ENCODE peak calls at places on chromosomes 1 and 21, in ten cellular contexts. A, I, W, G, O, Z, F, J, R and K are unnamed samples.

GRCh38 chr1:17401841-17402240 is 29.8 kb downstream of the PADI6 start:
- DNase-seq in F (no peak), O (no peak), I (no peak), R (no peak), Z (no peak), W (no peak), J (no peak), A (no peak), G (no peak), K (no peak)

GRCh38 chr1:47440849-47441170 is 3.0 kb downstream of the FOXD2 start:
- DNase-seq in F (no peak), A (no peak), I (no peak), W (no peak), O (no peak), R (no peak), Z (no peak), G (no peak), J (no peak), K (no peak)

GRCh38 chr21:25400427-25400826 is 206.9 kb downstream of the MRPL39 start:
- DNase-seq in F (no peak), R (no peak), J (no peak), W (no peak), Z (no peak), A (no peak), O (no peak), I (no peak), G (no peak), K (no peak)

GRCh38 chr1:186799689-186800054 is 29.1 kb upstream of the PLA2G4A start:
- DNase-seq in A (no peak), R (no peak), J (no peak), F (no peak), Z (no peak), W (no peak), G (no peak), I (no peak), O (no peak), K (no peak)

GRCh38 chr1:8016244-8017241 is 9.6 kb downstream of the ERRFI1 start:
- DNase-seq in A (no peak), I (no peak), O (peak; percentile 46), G (no peak), F (no peak), Z (no peak), J (no peak), R (no peak), W (no peak), K (no peak)

GRCh38 chr1:228955691-228956090 is 220.4 kb downstream of the RHOU start:
- DNase-seq in O (no peak), G (peak; percentile 10), J (no peak), I (no peak), F (no peak), A (no peak), W (no peak), Z (no peak), R (no peak), K (no peak)

GRCh38 chr1:172382406-172382805 is 38.1 kb upstream of the C1orf105 start:
- DNase-seq in O (no peak), J (no peak), I (no peak), F (no peak), A (no peak), R (no peak), W (no peak), Z (no peak), G (no peak), K (no peak)

GRCh38 chr1:165114022-165114888 is 242.3 kb downstream of the LMX1A start:
- DNase-seq in R (no peak), J (no peak), A (no peak), W (peak; percentile 71), G (no peak), I (peak; percentile 42), F (no peak), O (peak; percentile 60), Z (no peak), K (no peak)

GRCh38 chr1:164720329-164721036 is 161.5 kb downstream of the PBX1 start:
- DNase-seq in W (no peak), R (no peak), F (no peak), G (no peak), J (no peak), I (no peak), A (no peak), O (no peak), Z (no peak), K (no peak)

GRCh38 chr1:235644693-235645305 is 4.8 kb downstream of the GNG4 start:
- DNase-seq in A (no peak), J (no peak), I (no peak), F (no peak), W (no peak), G (no peak), Z (no peak), O (no peak), R (no peak), K (no peak)

GRCh38 chr1:238252033-238252802 is 361.5 kb upstream of the ZP4 start:
- DNase-seq in G (no peak), J (no peak), I (peak; percentile 2), R (no peak), F (peak; percentile 14), O (peak; percentile 60), A (no peak), Z (no peak), W (peak; percentile 64), K (peak; percentile 49)

GRCh38 chr1:175206687-175207086 is 14.1 kb upstream of the KIAA0040 start:
- DNase-seq in I (no peak), F (no peak), Z (no peak), W (no peak), G (no peak), O (no peak), J (no peak), R (no peak), A (no peak), K (no peak)

GRCh38 chr1:210726621-210727020 is 397.9 kb downstream of the HHAT start:
- DNase-seq in A (no peak), R (no peak), Z (no peak), G (no peak), I (no peak), W (peak; percentile 9), J (no peak), F (peak; percentile 2), O (peak; percentile 36), K (peak; percentile 53)

GRCh38 chr1:202367200-202367742 is 18.8 kb downstream of the PPP1R12B start:
- DNase-seq in G (peak; percentile 44), A (no peak), O (no peak), W (no peak), J (no peak), Z (no peak), R (no peak), F (no peak), I (no peak), K (no peak)

GRCh38 chr1:82845371-82845770 is 1044.6 kb downstream of the ADGRL2 start:
- DNase-seq in F (no peak), A (no peak), Z (no peak), R (no peak), I (no peak), W (no peak), O (no peak), G (no peak), J (no peak), K (no peak)

GRCh38 chr1:33635336-33636012 is 163.0 kb downstream of the ZSCAN20 start:
- DNase-seq in A (no peak), G (no peak), I (no peak), R (no peak), J (no peak), O (no peak), F (no peak), Z (no peak), W (no peak), K (no peak)

GRCh38 chr1:52905376-52905698 is 16.2 kb downstream of the ECHDC2 start:
- DNase-seq in F (no peak), G (no peak), A (no peak), I (no peak), O (no peak), Z (no peak), J (no peak), W (no peak), R (no peak), K (no peak)